ENCODE peak calls at places on chromosomes 7 and 10, in four cellular contexts. B, K, T and Q are unnamed samples.

GRCh38 chr7:44431091-44431608 is 59.3 kb downstream of the NUDCD3 start:
- DNase-seq in K (no peak), B (peak), T (peak), Q (no peak)

GRCh38 chr7:44693641-44694313 is 54.9 kb upstream of the ZMIZ2 start:
- DNase-seq in T (no peak), B (no peak), K (no peak), Q (peak)

GRCh38 chr10:45581497-45582385 is 90.8 kb downstream of the ZFAND4 start:
- DNase-seq in T (no peak), B (no peak), K (no peak), Q (no peak)

GRCh38 chr7:82805527-82805960 is 357.1 kb downstream of the PCLO start:
- DNase-seq in K (no peak), B (no peak), T (peak), Q (no peak)

GRCh38 chr7:30990316-30991029 is 26.7 kb downstream of the GHRHR start:
- DNase-seq in B (no peak), T (no peak), K (no peak), Q (no peak)

GRCh38 chr7:29461996-29462395 is 101.6 kb upstream of the PRR15 start:
- DNase-seq in K (no peak), B (no peak), T (no peak), Q (no peak)

GRCh38 chr7:55533050-55533728 is 39.1 kb downstream of the VOPP1 start:
- DNase-seq in K (no peak), B (peak), T (peak), Q (no peak)

GRCh38 chr7:30149640-30150272 is 15.0 kb downstream of the MTURN start:
- DNase-seq in B (no peak), K (no peak), T (no peak), Q (no peak)

GRCh38 chr10:103545366-103545765 is 51.9 kb downstream of the NEURL1 start:
- DNase-seq in T (no peak), K (no peak), B (peak), Q (no peak)

GRCh38 chr10:48981310-48981907 is 41.8 kb upstream of the LRRC18 start:
- DNase-seq in B (peak), K (peak), T (peak), Q (no peak)

GRCh38 chr10:108629843-108630242 is 1293.5 kb downstream of the XPNPEP1 start:
- DNase-seq in K (no peak), T (no peak), B (no peak), Q (no peak)

GRCh38 chr7:141378405-141378804 is 172.8 kb upstream of the AGK start:
- DNase-seq in T (no peak), K (no peak), B (no peak), Q (no peak)

GRCh38 chr7:94643771-94644545 is 12.0 kb downstream of the SGCE start:
- DNase-seq in K (no peak), B (no peak), T (no peak), Q (no peak)

GRCh38 chr7:36535866-36536664 is 146.4 kb downstream of the ANLN start:
- DNase-seq in B (no peak), K (no peak), T (no peak), Q (no peak)

GRCh38 chr7:134024729-134025128 is 102.4 kb upstream of the LRGUK start:
- DNase-seq in K (no peak), T (no peak), B (no peak), Q (no peak)

GRCh38 chr10:26374426-26374825 is 63.7 kb upstream of the APBB1IP start:
- DNase-seq in K (no peak), B (peak), T (no peak), Q (peak)

GRCh38 chr10:5762531-5762930 is 50.7 kb downstream of the GDI2 start:
- DNase-seq in T (no peak), K (no peak), B (no peak), Q (no peak)

DNA sequence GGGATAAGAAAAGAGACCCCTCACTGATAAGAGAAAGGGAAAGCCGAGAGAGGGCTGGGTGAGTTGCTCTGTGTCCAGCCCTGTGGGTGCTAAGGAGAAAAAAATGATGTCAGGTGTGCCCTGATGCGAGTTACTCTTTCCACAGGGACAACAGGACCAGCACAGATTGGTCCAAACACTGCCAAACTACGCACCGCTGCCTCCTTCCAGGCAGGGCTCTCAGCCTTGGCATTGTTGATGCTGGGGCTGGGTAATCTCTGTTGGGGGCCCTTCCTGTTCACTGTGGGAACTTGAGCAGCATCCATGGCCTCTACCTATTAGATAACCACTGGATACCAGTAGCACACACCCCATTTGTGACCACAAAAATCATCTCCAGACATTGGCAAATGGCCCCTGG is 10.3 kb upstream of the ATP6V0E2 start:
- DNase-seq in B (no peak), T (no peak), K (no peak), Q (no peak)
- H3K27ac ChIP-seq in B (no peak), T (no peak), K (no peak), Q (no peak)

GRCh38 chr7:142807855-142808460 is 37.2 kb downstream of the PRSS2 start:
- DNase-seq in K (no peak), B (no peak), T (peak), Q (no peak)
- TF ChIP-seq POLR2A in K (no peak), B (no peak), T (peak), Q (no peak)

GRCh38 chr10:120584786-120585185 is 127.8 kb downstream of the PLPP4 start:
- DNase-seq in B (no peak), T (no peak), K (no peak), Q (no peak)
- H3K27ac ChIP-seq in B (no peak), T (no peak), K (no peak), Q (no peak)

GRCh38 chr10:3783721-3784432 is 1.1 kb downstream of the KLF6 start:
- DNase-seq in K (peak), B (peak), T (peak), Q (peak)
- TF ChIP-seq POLR2A in K (peak), B (peak), T (no peak), Q (peak)

GRCh38 chr10:122656308-122656705 is 43.3 kb downstream of the C10orf120 start:
- DNase-seq in T (no peak), B (no peak), K (no peak), Q (no peak)

GRCh38 chr10:122657734-122658133 is 41.9 kb downstream of the C10orf120 start:
- DNase-seq in B (peak), T (no peak), K (no peak), Q (no peak)

GRCh38 chr10:122658356-122659049 is 41.1 kb downstream of the C10orf120 start:
- DNase-seq in B (peak), T (no peak), K (no peak), Q (no peak)

GRCh38 chr10:122656741-122657140 is 42.9 kb downstream of the C10orf120 start:
- DNase-seq in B (no peak), K (no peak), T (no peak), Q (no peak)

DNA sequence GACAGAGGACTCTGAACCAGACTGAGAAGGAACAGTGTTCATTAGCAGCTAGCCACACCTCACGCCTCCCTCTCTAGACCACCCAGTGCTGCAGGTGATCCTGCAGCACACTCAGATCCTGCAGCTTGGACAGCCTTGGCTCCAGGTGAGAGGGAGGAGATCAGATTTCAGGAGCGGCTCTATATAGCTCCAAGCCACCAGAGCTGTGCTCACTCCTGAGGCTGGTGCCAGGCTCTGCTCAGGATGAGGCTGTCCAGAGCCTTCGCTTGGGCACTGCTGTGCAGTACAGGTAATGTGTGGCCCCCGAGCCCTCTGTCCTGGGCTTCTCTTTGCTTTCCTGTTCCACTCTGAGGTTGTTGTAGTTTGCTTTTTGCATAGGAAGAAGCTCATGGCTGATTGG is 42.4 kb downstream of the C10orf120 start:
- DNase-seq in B (peak), K (no peak), T (no peak), Q (no peak)
- H3K27ac ChIP-seq in B (no peak), K (no peak), T (no peak), Q (no peak)

GRCh38 chr10:119417852-119418251 is 124.7 kb downstream of the RGS10 start:
- DNase-seq in K (no peak), T (no peak), B (no peak), Q (peak)

GRCh38 chr10:119415536-119416527 is 126.7 kb downstream of the RGS10 start:
- DNase-seq in K (no peak), T (no peak), B (no peak), Q (no peak)

GRCh38 chr10:119418401-119418800 is 124.1 kb downstream of the RGS10 start:
- DNase-seq in K (no peak), T (no peak), B (no peak), Q (peak)

GRCh38 chr10:119415121-119415520 is 127.4 kb downstream of the RGS10 start:
- DNase-seq in B (no peak), K (no peak), T (no peak), Q (no peak)

GRCh38 chr10:119416855-119417254 is 125.7 kb downstream of the RGS10 start:
- DNase-seq in T (peak), K (peak), B (peak), Q (peak)
- TF ChIP-seq POLR2A in T (no peak), K (no peak), B (no peak), Q (no peak)

GRCh38 chr7:39624935-39625694 is 1.7 kb downstream of the RALA start:
- DNase-seq in T (peak), K (no peak), B (no peak), Q (no peak)
- H3K27ac ChIP-seq in T (peak), K (no peak), B (peak), Q (peak)